ENCODE peak calls at places on chromosome 10, in ten cellular contexts. Y is K562, H is sigmoid colon, G is A549, J is GM12891, T is heart left ventricle, M is tibial nerve, R is endothelial cell of umbilical vein, Q is prostate gland, I is breast epithelium. U is an unnamed sample.

GRCh38 chr10:35898722-35899485 is 256.8 kb upstream of the FZD8 start:
- DNase-seq in H (no peak), Y (no peak), J (no peak), I (no peak), R (no peak), Q (no peak), G (no peak), T (peak), M (no peak), U (no peak)

GRCh38 chr10:22615819-22616499 is 98.4 kb downstream of the PIP4K2A start:
- DNase-seq in R (no peak), M (no peak), T (peak), J (no peak), H (peak), I (no peak), Y (peak), G (no peak), Q (no peak), U (no peak)

GRCh38 chr10:77505431-77506334 is 131.9 kb downstream of the KCNMA1 start:
- DNase-seq in H (no peak), Y (no peak), Q (no peak), R (no peak), G (peak), M (no peak), J (no peak), T (no peak), I (no peak), U (no peak)

GRCh38 chr10:6501931-6502330 is 78.1 kb downstream of the PRKCQ start:
- DNase-seq in J (no peak), M (no peak), R (no peak), I (no peak), T (no peak), G (no peak), Q (no peak), H (no peak), Y (no peak), U (no peak)

GRCh38 chr10:118045842-118046490 is 775 bp downstream of the RAB11FIP2 start:
- DNase-seq in H (peak), T (peak), G (peak), R (peak), I (peak), M (no peak), Q (peak), J (no peak), Y (peak), U (no peak)

GRCh38 chr10:62851449-62851848 is 35.3 kb upstream of the EGR2 start:
- DNase-seq in R (no peak), T (no peak), J (no peak), H (no peak), M (no peak), Y (no peak), G (no peak), I (no peak), Q (no peak), U (no peak)

GRCh38 chr10:18737841-18738240 is 78.6 kb downstream of the ARL5B start:
- DNase-seq in T (no peak), Q (no peak), G (no peak), J (no peak), R (no peak), I (no peak), Y (no peak), M (no peak), H (no peak), U (no peak)

GRCh38 chr10:12484945-12485805 is 135.8 kb downstream of the CAMK1D start:
- DNase-seq in Q (no peak), Y (no peak), M (no peak), R (no peak), J (peak), T (peak), H (no peak), I (no peak), G (no peak), U (no peak)

GRCh38 chr10:79981673-79982485 is 33.0 kb upstream of the SFTPD start:
- DNase-seq in T (peak), G (peak), M (no peak), Q (peak), I (no peak), R (peak), Y (no peak), H (peak), J (no peak), U (no peak)

GRCh38 chr10:98486421-98486820 is 39.7 kb upstream of the HPS1 start:
- DNase-seq in M (no peak), R (no peak), Y (no peak), J (no peak), I (no peak), G (no peak), Q (no peak), T (no peak), H (no peak), U (no peak)

GRCh38 chr10:60490013-60490412 is 100.3 kb upstream of the ANK3 start:
- DNase-seq in I (no peak), T (no peak), H (no peak), Y (no peak), M (no peak), R (no peak), Q (peak), J (no peak), G (no peak), U (no peak)

GRCh38 chr10:95211606-95212279 is 17.7 kb downstream of the ACSM6 start:
- DNase-seq in M (no peak), T (no peak), G (no peak), H (no peak), Y (no peak), J (no peak), R (no peak), I (no peak), Q (no peak), U (no peak)

GRCh38 chr10:24360286-24361127 is 151.6 kb downstream of the KIAA1217 start:
- DNase-seq in Q (peak), R (peak), H (no peak), T (peak), G (peak), Y (peak), M (peak), I (peak), J (peak), U (no peak)

GRCh38 chr10:50325449-50326188 is 74.3 kb upstream of the ASAH2 start:
- DNase-seq in Y (peak), M (peak), T (peak), I (no peak), H (peak), G (peak), J (no peak), Q (peak), R (peak), U (no peak)

GRCh38 chr10:103188853-103189252 is 4.2 kb downstream of the NT5C2 start:
- DNase-seq in J (no peak), G (no peak), I (no peak), H (no peak), Q (no peak), M (no peak), Y (no peak), T (no peak), R (no peak), U (no peak)

GRCh38 chr10:103193107-103193819 is at the start of gene NT5C2:
- DNase-seq in M (peak), Q (peak), I (peak), H (peak), J (peak), R (peak), G (peak), T (peak), Y (peak), U (peak)

GRCh38 chr10:103192089-103192450 is 1.0 kb downstream of the NT5C2 start:
- DNase-seq in G (no peak), M (no peak), Q (no peak), J (no peak), I (no peak), R (no peak), Y (peak), T (no peak), H (no peak), U (no peak)

GRCh38 chr10:103193820-103194529 is 903 bp upstream of the NT5C2 start:
- DNase-seq in G (no peak), I (no peak), Y (peak), R (no peak), T (no peak), M (no peak), Q (peak), H (no peak), J (no peak), U (no peak)

GRCh38 chr10:103192451-103193106 is 493 bp downstream of the NT5C2 start:
- DNase-seq in Q (peak), G (peak), T (peak), H (peak), I (peak), J (peak), R (peak), Y (peak), M (peak), U (no peak)
- TF ChIP-seq POLR2A in Q (peak), G (no peak), T (no peak), H (peak), I (peak), J (no peak), R (peak), Y (peak), M (no peak), U (no peak)

GRCh38 chr10:58756126-58756525 is 243.5 kb downstream of the BICC1 start:
- DNase-seq in M (no peak), H (no peak), J (no peak), Q (no peak), G (no peak), T (no peak), Y (no peak), I (no peak), R (no peak), U (no peak)
- TF ChIP-seq POLR2A in M (no peak), H (no peak), J (no peak), Q (no peak), G (no peak), T (no peak), Y (no peak), I (no peak), R (no peak), U (no peak)

GRCh38 chr10:21309427-21309826 is 216.1 kb downstream of the SKIDA1 start:
- DNase-seq in Y (no peak), G (no peak), Q (no peak), I (no peak), M (no peak), H (no peak), R (no peak), J (no peak), T (no peak), U (no peak)
- TF ChIP-seq POLR2A in Y (no peak), G (no peak), Q (no peak), I (no peak), M (no peak), H (no peak), R (no peak), J (no peak), T (no peak), U (no peak)

GRCh38 chr10:134743-135600 is at the start of gene ZMYND11:
- DNase-seq in M (peak), T (peak), R (peak), H (peak), G (no peak), Q (peak), I (peak), Y (peak), J (peak), U (no peak)
- TF ChIP-seq POLR2A in M (no peak), T (no peak), R (peak), H (no peak), G (peak), Q (no peak), I (no peak), Y (no peak), J (no peak), U (no peak)

GRCh38 chr10:75209325-75210192 is 1.0 kb upstream of the VDAC2 start:
- DNase-seq in J (peak), H (peak), Y (peak), Q (peak), T (peak), M (peak), I (peak), G (no peak), R (peak), U (no peak)
- TF ChIP-seq POLR2A in J (no peak), H (peak), Y (no peak), Q (no peak), T (no peak), M (peak), I (no peak), G (peak), R (no peak), U (no peak)

DNA sequence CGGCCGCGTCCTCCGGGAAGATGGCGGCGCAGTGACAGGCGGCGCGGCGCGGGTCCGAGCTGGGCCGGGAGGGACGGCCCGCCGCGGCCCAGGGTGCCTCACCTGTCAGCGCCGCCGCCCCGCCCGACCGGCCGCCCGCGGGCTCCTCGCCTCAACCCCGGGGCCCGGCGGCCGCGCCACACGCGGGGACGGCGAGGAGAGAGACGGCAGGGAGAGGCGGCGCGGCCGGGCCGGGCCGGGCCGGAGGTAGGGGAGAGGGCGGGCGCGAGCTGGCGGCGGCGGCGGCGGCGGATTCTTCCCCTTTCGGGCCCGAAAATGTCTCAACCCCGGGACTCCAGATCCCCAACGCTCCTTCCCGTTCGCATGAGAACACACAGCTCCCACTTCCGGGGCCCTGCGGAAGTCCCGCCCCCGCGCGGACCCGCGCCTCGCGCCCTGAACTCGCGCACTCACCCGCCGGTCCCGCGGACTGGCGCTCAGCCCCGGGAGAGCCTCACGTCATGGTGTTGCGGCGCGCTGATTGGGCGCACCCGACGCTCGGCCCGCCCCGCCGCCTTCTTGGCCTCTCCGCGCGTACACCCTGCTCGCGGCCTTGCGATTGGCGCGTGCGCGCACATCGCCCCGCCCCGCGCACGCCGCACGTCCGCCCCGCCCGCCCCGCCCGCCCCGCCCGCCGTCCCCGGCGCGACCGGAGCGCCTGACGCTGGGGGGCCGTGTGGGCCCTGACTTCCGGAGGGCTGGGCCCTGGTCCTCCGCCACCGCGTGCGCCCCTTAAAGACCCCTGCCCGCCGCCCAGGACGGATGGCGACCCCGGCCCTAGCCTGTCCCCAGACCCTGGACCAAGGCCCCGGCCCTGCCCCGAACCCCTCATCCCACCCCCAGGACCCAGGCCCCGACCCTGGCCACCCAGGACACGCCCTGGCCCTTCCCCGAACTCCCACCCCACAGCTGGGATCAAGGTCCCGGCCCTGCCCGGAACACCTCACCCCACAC is at the start of gene LARP4B:
- DNase-seq in I (peak), T (peak), Q (peak), M (peak), H (peak), J (peak), Y (peak), R (peak), G (peak), U (peak)
- TF ChIP-seq POLR2A in I (no peak), T (peak), Q (peak), M (peak), H (peak), J (peak), Y (peak), R (peak), G (peak), U (peak)

GRCh38 chr10:102491136-102491535 is 11.4 kb downstream of the ACTR1A start:
- DNase-seq in G (no peak), I (no peak), Y (no peak), H (no peak), J (no peak), T (no peak), R (no peak), Q (no peak), M (no peak), U (no peak)

GRCh38 chr10:102493771-102494170 is 8.7 kb downstream of the ACTR1A start:
- DNase-seq in T (no peak), M (no peak), R (no peak), J (no peak), Q (no peak), G (no peak), I (no peak), Y (no peak), H (no peak), U (no peak)

GRCh38 chr10:102492344-102492939 is 10.1 kb downstream of the ACTR1A start:
- DNase-seq in J (no peak), H (no peak), M (no peak), Y (no peak), T (no peak), R (no peak), Q (no peak), I (no peak), G (no peak), U (no peak)

GRCh38 chr10:102497545-102497944 is 5.0 kb downstream of the ACTR1A start:
- DNase-seq in H (no peak), I (no peak), G (no peak), M (no peak), J (no peak), Y (no peak), R (no peak), Q (no peak), T (no peak), U (no peak)

GRCh38 chr10:102492983-102493382 is 9.5 kb downstream of the ACTR1A start:
- DNase-seq in Y (no peak), G (no peak), I (no peak), H (peak), J (no peak), R (no peak), T (peak), M (no peak), Q (peak), U (no peak)
- TF ChIP-seq POLR2A in Y (no peak), G (no peak), I (no peak), H (no peak), J (no peak), R (no peak), T (no peak), M (no peak), Q (no peak), U (no peak)

U was measured in vagina.